ENCODE peak calls at places on chromosomes 6 and 20, in four cellular contexts. E is NCI-H1105 treated with DMSO at 0.1 percent for 48 hours; L is stimulated activated CD4-positive, alpha-beta T cell treated with anti-CD3 and anti-CD28 coated beads, Interleukin-15, amount 100 ng/mL, for 1 hour; I is left lung. C is an unnamed sample.

GRCh38 chr6:11484441-11484840 is 53.1 kb upstream of the TMEM170B start:
- DNase-seq in E (no peak), L (no peak), I (no peak), C (no peak)

GRCh38 chr20:10922941-10923340 is 249.1 kb upstream of the JAG1 start:
- DNase-seq in E (no peak), L (no peak), I (no peak), C (no peak)

GRCh38 chr6:153129873-153130514 is 1.1 kb downstream of the RGS17 start:
- DNase-seq in E (peak), L (no peak), I (no peak), C (no peak)

GRCh38 chr6:116251568-116252384 is 2.1 kb downstream of the TSPYL4 start:
- DNase-seq in E (no peak), L (no peak), I (no peak), C (no peak)

GRCh38 chr20:40578961-40579360 is 110.1 kb downstream of the MAFB start:
- DNase-seq in E (no peak), L (no peak), I (no peak), C (no peak)

GRCh38 chr20:14783766-14784165 is 446.4 kb upstream of the FLRT3 start:
- DNase-seq in E (no peak), L (no peak), I (no peak), C (no peak)

GRCh38 chr6:25026723-25027122 is 91.0 kb upstream of the RIPOR2 start:
- DNase-seq in E (peak), L (no peak), I (peak), C (no peak)

GRCh38 chr6:144744720-144745119 is 459.6 kb downstream of the UTRN start:
- DNase-seq in E (no peak), L (no peak), I (no peak), C (no peak)

GRCh38 chr6:2230659-2231277 is 14.6 kb downstream of the GMDS start:
- DNase-seq in E (no peak), L (no peak), I (no peak), C (no peak)

GRCh38 chr20:1434571-1435336 is 31.9 kb downstream of the NSFL1C start:
- DNase-seq in E (no peak), L (no peak), I (no peak), C (no peak)